ENCODE peak calls at places on chromosome 7, in eight cellular contexts. G is GM13976, H is PC-3, K is mammary epithelial cell, V is NCI-H2107, M is DMS79 treated with DMSO at 0.1 percent for 48 hours, D is GM19239, J is immature natural killer cell. L is an unnamed sample.

GRCh38 chr7:156318426-156318825 is 322.1 kb upstream of the RNF32 start:
- DNase-seq in G (no peak), H (no peak), K (no peak), V (no peak), M (no peak), D (no peak), J (no peak), L (no peak)

GRCh38 chr7:99631311-99632109 is 14.8 kb downstream of the ZSCAN25 start:
- DNase-seq in G (no peak), H (peak), K (peak), V (peak), M (no peak), D (no peak), J (no peak), L (no peak)

GRCh38 chr7:110698576-110698975 is 392.4 kb upstream of the LRRN3 start:
- DNase-seq in G (no peak), H (no peak), K (no peak), V (no peak), M (no peak), D (no peak), J (no peak), L (no peak)

GRCh38 chr7:158054611-158055010 is 533.0 kb downstream of the PTPRN2 start:
- DNase-seq in G (no peak), H (no peak), K (no peak), V (no peak), M (no peak), D (no peak), J (no peak), L (no peak)

GRCh38 chr7:34249192-34249591 is 343.9 kb downstream of the BMPER start:
- DNase-seq in G (no peak), H (no peak), K (no peak), V (no peak), M (no peak), D (no peak), J (no peak), L (no peak)

GRCh38 chr7:145169908-145170307 is 334.1 kb upstream of the TPK1 start:
- DNase-seq in G (no peak), H (peak), K (no peak), V (no peak), M (no peak), D (no peak), J (no peak), L (no peak)

GRCh38 chr7:14690075-14690474 is 212.5 kb downstream of the DGKB start:
- DNase-seq in G (no peak), H (no peak), K (no peak), V (no peak), M (no peak), D (no peak), J (no peak), L (no peak)

GRCh38 chr7:774161-775109 is 47.4 kb upstream of the PRKAR1B start:
- DNase-seq in G (peak), H (peak), K (peak), V (no peak), M (no peak), D (peak), J (peak), L (no peak)

GRCh38 chr7:18116661-18117060 is 89.0 kb upstream of the PRPS1L1 start:
- DNase-seq in G (no peak), H (no peak), K (no peak), V (no peak), M (no peak), D (no peak), J (no peak), L (no peak)

GRCh38 chr7:100221767-100222444 is 2.2 kb downstream of the PVRIG start:
- DNase-seq in G (peak), H (no peak), K (no peak), V (no peak), M (no peak), D (no peak), J (no peak), L (no peak)

GRCh38 chr7:19713676-19714075 is 4.8 kb upstream of the POLR1F start:
- DNase-seq in G (no peak), H (peak), K (peak), V (no peak), M (peak), D (no peak), J (peak), L (no peak)

GRCh38 chr7:101740981-101741725 is 76.3 kb upstream of the CUX1 start:
- DNase-seq in G (peak), H (peak), K (no peak), V (no peak), M (no peak), D (peak), J (no peak), L (no peak)

GRCh38 chr7:47576909-47577255 is 5.0 kb downstream of the TNS3 start:
- DNase-seq in G (no peak), H (no peak), K (no peak), V (no peak), M (no peak), D (no peak), J (no peak), L (no peak)

GRCh38 chr7:150978136-150978789 is at the start of gene KCNH2:
- DNase-seq in G (peak), H (no peak), K (no peak), V (peak), M (peak), D (no peak), J (no peak), L (no peak)

GRCh38 chr7:17530741-17531417 is 232.4 kb downstream of the AHR start:
- DNase-seq in G (peak), H (peak), K (peak), V (no peak), M (no peak), D (peak), J (no peak), L (no peak)

GRCh38 chr7:28272461-28272877 is 91.9 kb upstream of the JAZF1 start:
- DNase-seq in G (peak), H (peak), K (no peak), V (no peak), M (no peak), D (no peak), J (peak), L (no peak)

GRCh38 chr7:158586499-158587191 is 978 bp downstream of the PTPRN2 start:
- DNase-seq in G (no peak), H (no peak), K (no peak), V (no peak), M (no peak), D (no peak), J (no peak), L (no peak)

GRCh38 chr7:66138994-66139752 is 24.5 kb downstream of the CRCP start:
- DNase-seq in G (no peak), H (peak), K (no peak), V (no peak), M (no peak), D (no peak), J (no peak), L (no peak)

GRCh38 chr7:36653011-36653670 is 71.2 kb downstream of the AOAH start:
- DNase-seq in G (no peak), H (peak), K (peak), V (no peak), M (no peak), D (no peak), J (no peak), L (no peak)

GRCh38 chr7:27152816-27153486 is 568 bp upstream of the HOXA3 start:
- DNase-seq in G (no peak), H (no peak), K (no peak), V (no peak), M (no peak), D (no peak), J (no peak), L (no peak)

GRCh38 chr7:80614911-80615310 is 23.5 kb upstream of the CD36 start:
- DNase-seq in G (no peak), H (peak), K (peak), V (no peak), M (peak), D (no peak), J (no peak), L (no peak)

GRCh38 chr7:95871078-95871848 is 98.9 kb downstream of the DYNC1I1 start:
- DNase-seq in G (peak), H (peak), K (peak), V (peak), M (peak), D (no peak), J (no peak), L (no peak)

GRCh38 chr7:75758491-75758890 is 13.5 kb downstream of the CCL26 start:
- DNase-seq in G (no peak), H (no peak), K (no peak), V (no peak), M (no peak), D (no peak), J (no peak), L (no peak)

GRCh38 chr7:85695041-85695990 is 508.5 kb upstream of the SEMA3D start:
- DNase-seq in G (no peak), H (peak), K (peak), V (no peak), M (no peak), D (no peak), J (no peak), L (no peak)

GRCh38 chr7:78634073-78634472 is 819.4 kb downstream of the MAGI2 start:
- DNase-seq in G (no peak), H (peak), K (peak), V (no peak), M (no peak), D (no peak), J (no peak), L (no peak)

GRCh38 chr7:71345485-71345884 is 213.5 kb downstream of the GALNT17 start:
- DNase-seq in G (no peak), H (no peak), K (no peak), V (no peak), M (no peak), D (no peak), J (no peak), L (no peak)

GRCh38 chr7:156434706-156435105 is 205.9 kb upstream of the RNF32 start:
- DNase-seq in G (no peak), H (no peak), K (no peak), V (no peak), M (no peak), D (no peak), J (no peak), L (no peak)

GRCh38 chr7:147413243-147413642 is 1177.3 kb upstream of the C7orf33 start:
- DNase-seq in G (no peak), H (peak), K (no peak), V (no peak), M (peak), D (no peak), J (no peak), L (no peak)

GRCh38 chr7:82677493-82677892 is 233.9 kb upstream of the CACNA2D1 start:
- DNase-seq in G (no peak), H (no peak), K (no peak), V (no peak), M (peak), D (no peak), J (peak), L (no peak)

GRCh38 chr7:158021836-158022235 is 565.8 kb downstream of the PTPRN2 start:
- DNase-seq in G (no peak), H (no peak), K (no peak), V (no peak), M (no peak), D (no peak), J (no peak), L (no peak)

GRCh38 chr7:48781783-48782182 is 142.6 kb upstream of the CDC14C start:
- DNase-seq in G (no peak), H (peak), K (peak), V (no peak), M (no peak), D (no peak), J (no peak), L (no peak)

GRCh38 chr7:72409638-72410015 is 2.5 kb downstream of the CALN1 start:
- DNase-seq in G (no peak), H (no peak), K (no peak), V (no peak), M (no peak), D (no peak), J (no peak), L (no peak)

GRCh38 chr7:516606-517456 is 2.8 kb downstream of the PDGFA start:
- DNase-seq in G (no peak), H (peak), K (peak), V (no peak), M (no peak), D (peak), J (no peak), L (no peak)

GRCh38 chr7:27875832-27876231 is 135.9 kb downstream of the TAX1BP1 start:
- DNase-seq in G (no peak), H (no peak), K (no peak), V (no peak), M (no peak), D (no peak), J (no peak), L (no peak)

GRCh38 chr7:28093617-28094232 is 86.9 kb downstream of the JAZF1 start:
- DNase-seq in G (peak), H (peak), K (peak), V (peak), M (peak), D (peak), J (peak), L (no peak)

GRCh38 chr7:107373354-107373753 is 96.5 kb upstream of the GPR22 start:
- DNase-seq in G (no peak), H (no peak), K (no peak), V (no peak), M (no peak), D (no peak), J (no peak), L (no peak)

GRCh38 chr7:1704326-1705241 is 34.5 kb downstream of the ELFN1 start:
- DNase-seq in G (peak), H (no peak), K (no peak), V (no peak), M (no peak), D (no peak), J (no peak), L (no peak)

GRCh38 chr7:27144799-27145166 is 1.3 kb upstream of the HOXA5 start:
- DNase-seq in G (no peak), H (no peak), K (peak), V (no peak), M (no peak), D (no peak), J (no peak), L (no peak)

GRCh38 chr7:81402227-81402626 is 367.6 kb downstream of the HGF start:
- DNase-seq in G (no peak), H (no peak), K (no peak), V (no peak), M (no peak), D (no peak), J (no peak), L (no peak)

GRCh38 chr7:452230-452751 is 67.4 kb downstream of the PDGFA start:
- DNase-seq in G (peak), H (no peak), K (no peak), V (no peak), M (no peak), D (no peak), J (no peak), L (no peak)

L was measured in esophagus squamous epithelium.